ENCODE peak calls at places on chromosomes 13 and 19, in nine cellular contexts. One of them, this sample, is unnamed.

GRCh38 chr13:45219938-45220375 is 19.1 kb upstream of the KCTD4 start:
- DNase-seq in NCI-H2029 treated with DMSO at 0.1 percent for 48 hours: no peak
- DNase-seq in epithelial cell of esophagus: peak; percentile 98
- DNase-seq in GM23338: peak; percentile 33
- DNase-seq in endodermal cell: no peak
- DNase-seq in effector CD4-positive, alpha-beta T cell: no peak
- DNase-seq in tibial nerve: no peak
- DNase-seq in stimulated activated CD8-positive, alpha-beta memory T cell treated with anti-CD3 and anti-CD28 coated beads, Interleukin-4, amount 100 ng/mL, for 1 hour: no peak
- DNase-seq in AG09319: no peak
- DNase-seq in this sample: peak; percentile 54

GRCh38 chr13:99976502-99977115 is 5.0 kb upstream of the ZIC2 start:
- DNase-seq in NCI-H2029 treated with DMSO at 0.1 percent for 48 hours: no peak
- DNase-seq in epithelial cell of esophagus: no peak
- DNase-seq in GM23338: no peak
- DNase-seq in endodermal cell: no peak
- DNase-seq in effector CD4-positive, alpha-beta T cell: no peak
- DNase-seq in tibial nerve: no peak
- DNase-seq in stimulated activated CD8-positive, alpha-beta memory T cell treated with anti-CD3 and anti-CD28 coated beads, Interleukin-4, amount 100 ng/mL, for 1 hour: no peak
- DNase-seq in AG09319: no peak
- DNase-seq in this sample: no peak

GRCh38 chr19:23283925-23284324 is 33.7 kb upstream of the ZNF724 start:
- DNase-seq in NCI-H2029 treated with DMSO at 0.1 percent for 48 hours: no peak
- DNase-seq in epithelial cell of esophagus: peak; percentile 41
- DNase-seq in GM23338: peak; percentile 88
- DNase-seq in endodermal cell: peak; percentile 90
- DNase-seq in effector CD4-positive, alpha-beta T cell: peak; percentile 47
- DNase-seq in tibial nerve: no peak
- DNase-seq in stimulated activated CD8-positive, alpha-beta memory T cell treated with anti-CD3 and anti-CD28 coated beads, Interleukin-4, amount 100 ng/mL, for 1 hour: peak; percentile 5
- DNase-seq in AG09319: no peak
- DNase-seq in this sample: peak; percentile 22

GRCh38 chr19:46892252-46893179 is 31.7 kb downstream of the ARHGAP35 start:
- DNase-seq in NCI-H2029 treated with DMSO at 0.1 percent for 48 hours: no peak
- DNase-seq in epithelial cell of esophagus: no peak
- DNase-seq in GM23338: no peak
- DNase-seq in endodermal cell: no peak
- DNase-seq in effector CD4-positive, alpha-beta T cell: no peak
- DNase-seq in tibial nerve: no peak
- DNase-seq in stimulated activated CD8-positive, alpha-beta memory T cell treated with anti-CD3 and anti-CD28 coated beads, Interleukin-4, amount 100 ng/mL, for 1 hour: no peak
- DNase-seq in AG09319: no peak
- DNase-seq in this sample: no peak

GRCh38 chr19:18021121-18021755 is 13.3 kb downstream of the ARRDC2 start:
- DNase-seq in NCI-H2029 treated with DMSO at 0.1 percent for 48 hours: no peak
- DNase-seq in epithelial cell of esophagus: peak; percentile 74
- DNase-seq in GM23338: no peak
- DNase-seq in endodermal cell: no peak
- DNase-seq in effector CD4-positive, alpha-beta T cell: peak; percentile 72
- DNase-seq in tibial nerve: peak; percentile 76
- DNase-seq in stimulated activated CD8-positive, alpha-beta memory T cell treated with anti-CD3 and anti-CD28 coated beads, Interleukin-4, amount 100 ng/mL, for 1 hour: no peak
- DNase-seq in AG09319: no peak
- DNase-seq in this sample: peak; percentile 91

GRCh38 chr13:46831588-46832194 is 34.7 kb upstream of the ESD start:
- DNase-seq in NCI-H2029 treated with DMSO at 0.1 percent for 48 hours: no peak
- DNase-seq in epithelial cell of esophagus: peak; percentile 64
- DNase-seq in GM23338: peak; percentile 71
- DNase-seq in endodermal cell: peak; percentile 78
- DNase-seq in effector CD4-positive, alpha-beta T cell: peak; percentile 14
- DNase-seq in tibial nerve: no peak
- DNase-seq in stimulated activated CD8-positive, alpha-beta memory T cell treated with anti-CD3 and anti-CD28 coated beads, Interleukin-4, amount 100 ng/mL, for 1 hour: no peak
- DNase-seq in AG09319: peak; percentile 29
- DNase-seq in this sample: peak; percentile 76

GRCh38 chr19:6501740-6502648 is at the start of gene TUBB4A:
- DNase-seq in NCI-H2029 treated with DMSO at 0.1 percent for 48 hours: no peak
- DNase-seq in epithelial cell of esophagus: no peak
- DNase-seq in GM23338: peak; percentile 62
- DNase-seq in endodermal cell: peak; percentile 70
- DNase-seq in effector CD4-positive, alpha-beta T cell: no peak
- DNase-seq in tibial nerve: no peak
- DNase-seq in stimulated activated CD8-positive, alpha-beta memory T cell treated with anti-CD3 and anti-CD28 coated beads, Interleukin-4, amount 100 ng/mL, for 1 hour: no peak
- DNase-seq in AG09319: no peak
- DNase-seq in this sample: no peak

GRCh38 chr19:54517483-54517882 is 14.9 kb downstream of the LAIR2 start:
- DNase-seq in NCI-H2029 treated with DMSO at 0.1 percent for 48 hours: peak; percentile 63
- DNase-seq in epithelial cell of esophagus: peak; percentile 40
- DNase-seq in GM23338: peak; percentile 78
- DNase-seq in endodermal cell: peak; percentile 86
- DNase-seq in effector CD4-positive, alpha-beta T cell: peak; percentile 47
- DNase-seq in tibial nerve: no peak
- DNase-seq in stimulated activated CD8-positive, alpha-beta memory T cell treated with anti-CD3 and anti-CD28 coated beads, Interleukin-4, amount 100 ng/mL, for 1 hour: no peak
- DNase-seq in AG09319: no peak
- DNase-seq in this sample: peak; percentile 33

GRCh38 chr13:63012016-63012415 is 1596.4 kb upstream of the PCDH20 start:
- DNase-seq in NCI-H2029 treated with DMSO at 0.1 percent for 48 hours: no peak
- DNase-seq in epithelial cell of esophagus: no peak
- DNase-seq in GM23338: no peak
- DNase-seq in endodermal cell: no peak
- DNase-seq in effector CD4-positive, alpha-beta T cell: no peak
- DNase-seq in tibial nerve: no peak
- DNase-seq in stimulated activated CD8-positive, alpha-beta memory T cell treated with anti-CD3 and anti-CD28 coated beads, Interleukin-4, amount 100 ng/mL, for 1 hour: no peak
- DNase-seq in AG09319: no peak
- DNase-seq in this sample: no peak

GRCh38 chr19:33453207-33453736 is 68.3 kb downstream of the PEPD start:
- DNase-seq in NCI-H2029 treated with DMSO at 0.1 percent for 48 hours: no peak
- DNase-seq in epithelial cell of esophagus: no peak
- DNase-seq in GM23338: no peak
- DNase-seq in endodermal cell: no peak
- DNase-seq in effector CD4-positive, alpha-beta T cell: no peak
- DNase-seq in tibial nerve: no peak
- DNase-seq in stimulated activated CD8-positive, alpha-beta memory T cell treated with anti-CD3 and anti-CD28 coated beads, Interleukin-4, amount 100 ng/mL, for 1 hour: no peak
- DNase-seq in AG09319: no peak
- DNase-seq in this sample: no peak

GRCh38 chr13:80630685-80631121 is 289.8 kb upstream of the SPRY2 start:
- DNase-seq in NCI-H2029 treated with DMSO at 0.1 percent for 48 hours: no peak
- DNase-seq in epithelial cell of esophagus: peak; percentile 24
- DNase-seq in GM23338: no peak
- DNase-seq in endodermal cell: no peak
- DNase-seq in effector CD4-positive, alpha-beta T cell: no peak
- DNase-seq in tibial nerve: no peak
- DNase-seq in stimulated activated CD8-positive, alpha-beta memory T cell treated with anti-CD3 and anti-CD28 coated beads, Interleukin-4, amount 100 ng/mL, for 1 hour: no peak
- DNase-seq in AG09319: no peak
- DNase-seq in this sample: peak; percentile 91

This sample was measured in cardiac fibroblast.